ENCODE peak calls at places on chromosomes 6 and 20, in five cellular contexts. B, E, O, X and S are unnamed samples.

GRCh38 chr6:107280791-107281190 is 165.5 kb upstream of the BEND3 start:
- DNase-seq in B (no peak), E (no peak), O (no peak), X (no peak), S (no peak)

GRCh38 chr20:37681384-37681977 is 12.3 kb upstream of the CTNNBL1 start:
- DNase-seq in B (no peak), E (no peak), O (no peak), X (no peak), S (peak; percentile 40)

GRCh38 chr6:40907198-40907701 is 131.8 kb downstream of the UNC5CL start:
- DNase-seq in B (peak; percentile 83), E (no peak), O (peak; percentile 98), X (no peak), S (peak; percentile 6)

GRCh38 chr6:45477278-45477677 is 99.5 kb upstream of the SUPT3H start:
- DNase-seq in B (no peak), E (no peak), O (no peak), X (no peak), S (no peak)

GRCh38 chr6:30091577-30092381 is 16.2 kb upstream of the RNF39 start:
- DNase-seq in B (peak; percentile 58), E (no peak), O (peak; percentile 86), X (peak; percentile 85), S (peak; percentile 77)

GRCh38 chr20:50958733-50959542 is at the start of gene MOCS3:
- DNase-seq in B (peak; percentile 98), E (peak; percentile 63), O (peak; percentile 93), X (peak; percentile 90), S (peak; percentile 90)

GRCh38 chr6:25175656-25176055 is 103.5 kb upstream of the CARMIL1 start:
- DNase-seq in B (no peak), E (no peak), O (no peak), X (no peak), S (no peak)

GRCh38 chr20:63032861-63033634 is 26.3 kb upstream of the BHLHE23 start:
- DNase-seq in B (no peak), E (no peak), O (peak; percentile 3), X (no peak), S (no peak)

GRCh38 chr20:36606171-36607116 is 865 bp downstream of the RAB5IF start:
- DNase-seq in B (peak; percentile 50), E (no peak), O (peak; percentile 47), X (no peak), S (no peak)

GRCh38 chr6:167141667-167142432 is 15.9 kb downstream of the GPR31 start:
- DNase-seq in B (peak; percentile 16), E (no peak), O (peak; percentile 62), X (peak; percentile 24), S (peak; percentile 4)

GRCh38 chr20:35270021-35270902 is 7.7 kb downstream of the MMP24OS start:
- DNase-seq in B (no peak), E (no peak), O (no peak), X (no peak), S (no peak)

GRCh38 chr20:59184880-59185447 is 21.3 kb downstream of the ZNF831 start:
- DNase-seq in B (peak; percentile 5), E (no peak), O (no peak), X (no peak), S (peak; percentile 1)

GRCh38 chr20:36852187-36852586 is 23.8 kb upstream of the TLDC2 start:
- DNase-seq in B (no peak), E (no peak), O (no peak), X (no peak), S (peak; percentile 88)

GRCh38 chr6:45877970-45878590 is 137.6 kb downstream of the CLIC5 start:
- DNase-seq in B (no peak), E (no peak), O (no peak), X (no peak), S (no peak)

GRCh38 chr6:150008588-150008987 is 16.7 kb downstream of the RAET1L start:
- DNase-seq in B (peak; percentile 72), E (no peak), O (peak; percentile 50), X (peak; percentile 47), S (no peak)

GRCh38 chr6:35710241-35710847 is 21.6 kb upstream of the FKBP5 start:
- DNase-seq in B (no peak), E (no peak), O (peak; percentile 41), X (no peak), S (no peak)

GRCh38 chr20:51469578-51470520 is 72.7 kb downstream of the NFATC2 start:
- DNase-seq in B (no peak), E (no peak), O (no peak), X (no peak), S (no peak)

GRCh38 chr6:82205793-82206425 is 41.6 kb downstream of the IBTK start:
- DNase-seq in B (no peak), E (no peak), O (no peak), X (no peak), S (peak; percentile 69)

GRCh38 chr6:135411339-135411738 is 86.2 kb downstream of the AHI1 start:
- DNase-seq in B (peak; percentile 33), E (no peak), O (no peak), X (no peak), S (no peak)

GRCh38 chr6:49775043-49775442 is 12.0 kb downstream of the PGK2 start:
- DNase-seq in B (no peak), E (no peak), O (no peak), X (no peak), S (no peak)

GRCh38 chr6:100057941-100058340 is 63.9 kb upstream of the MCHR2 start:
- DNase-seq in B (peak; percentile 29), E (no peak), O (peak; percentile 25), X (no peak), S (peak; percentile 10)

GRCh38 chr20:22430746-22431168 is 153.6 kb downstream of the FOXA2 start:
- DNase-seq in B (no peak), E (no peak), O (no peak), X (no peak), S (no peak)

GRCh38 chr6:30683137-30683979 is 3.1 kb downstream of the PPP1R18 start:
- DNase-seq in B (no peak), E (no peak), O (peak; percentile 12), X (no peak), S (no peak)

GRCh38 chr6:66289889-66290288 is 582.9 kb upstream of the EYS start:
- DNase-seq in B (no peak), E (no peak), O (no peak), X (no peak), S (no peak)

GRCh38 chr6:46997646-46998045 is 44.5 kb downstream of the ADGRF1 start:
- DNase-seq in B (no peak), E (no peak), O (no peak), X (no peak), S (no peak)

GRCh38 chr6:159440907-159441703 is 251.9 kb downstream of the SOD2 start:
- DNase-seq in B (no peak), E (no peak), O (no peak), X (no peak), S (no peak)

GRCh38 chr6:158813032-158813431 is 6.1 kb downstream of the EZR start:
- DNase-seq in B (no peak), E (no peak), O (no peak), X (no peak), S (no peak)

GRCh38 chr6:138440296-138440695 is 36.3 kb downstream of the HEBP2 start:
- DNase-seq in B (no peak), E (no peak), O (no peak), X (no peak), S (no peak)

GRCh38 chr20:5626603-5627002 is 123.6 kb upstream of the SHLD1 start:
- DNase-seq in B (no peak), E (no peak), O (no peak), X (no peak), S (no peak)

GRCh38 chr6:45640081-45640491 is 262.4 kb upstream of the SUPT3H start:
- DNase-seq in B (no peak), E (no peak), O (peak; percentile 20), X (no peak), S (peak; percentile 93)

GRCh38 chr20:38049800-38050199 is 16.3 kb downstream of the RPRD1B start:
- DNase-seq in B (peak; percentile 95), E (no peak), O (peak; percentile 86), X (no peak), S (peak; percentile 59)